ENCODE peak calls at places on chromosomes 6 and 20, in seven cellular contexts. One of them, this sample, is unnamed.

GRCh38 chr20:2364014-2364413 is 16.7 kb upstream of the TGM6 start:
- DNase-seq in neural progenitor cell: no peak
- DNase-seq in GM23338: no peak
- DNase-seq in hepatocyte: no peak
- DNase-seq in tibial artery: no peak
- DNase-seq in CD4-positive, alpha-beta T cell: no peak
- DNase-seq in heart right ventricle: no peak
- DNase-seq in this sample: no peak

GRCh38 chr6:107728564-107728897 is 95.6 kb downstream of the SCML4 start:
- DNase-seq in neural progenitor cell: no peak
- DNase-seq in tibial artery: no peak
- DNase-seq in hepatocyte: no peak
- DNase-seq in heart right ventricle: no peak
- DNase-seq in CD4-positive, alpha-beta T cell: no peak
- DNase-seq in GM23338: no peak
- DNase-seq in this sample: no peak

GRCh38 chr6:36724514-36725385 is 27.1 kb downstream of the RAB44 start:
- DNase-seq in CD4-positive, alpha-beta T cell: peak
- DNase-seq in GM23338: peak
- DNase-seq in tibial artery: peak
- DNase-seq in neural progenitor cell: peak
- DNase-seq in heart right ventricle: peak
- DNase-seq in hepatocyte: peak
- DNase-seq in this sample: peak

GRCh38 chr6:33123732-33124524 is 48.1 kb downstream of the HLA-DPB1 start:
- DNase-seq in tibial artery: no peak
- DNase-seq in hepatocyte: peak
- DNase-seq in heart right ventricle: no peak
- DNase-seq in CD4-positive, alpha-beta T cell: no peak
- DNase-seq in neural progenitor cell: peak
- DNase-seq in GM23338: peak
- DNase-seq in this sample: no peak

GRCh38 chr20:17614176-17614811 is 44.4 kb downstream of the DSTN start:
- DNase-seq in neural progenitor cell: no peak
- DNase-seq in heart right ventricle: peak
- DNase-seq in tibial artery: peak
- DNase-seq in hepatocyte: peak
- DNase-seq in CD4-positive, alpha-beta T cell: no peak
- DNase-seq in GM23338: peak
- DNase-seq in this sample: no peak

GRCh38 chr6:45047573-45047972 is 280.6 kb upstream of the RUNX2 start:
- DNase-seq in heart right ventricle: no peak
- DNase-seq in hepatocyte: no peak
- DNase-seq in CD4-positive, alpha-beta T cell: no peak
- DNase-seq in GM23338: no peak
- DNase-seq in tibial artery: no peak
- DNase-seq in neural progenitor cell: no peak
- DNase-seq in this sample: no peak

GRCh38 chr20:53194891-53195290 is 222.7 kb downstream of the TSHZ2 start:
- DNase-seq in heart right ventricle: no peak
- DNase-seq in tibial artery: no peak
- DNase-seq in CD4-positive, alpha-beta T cell: no peak
- DNase-seq in GM23338: no peak
- DNase-seq in hepatocyte: no peak
- DNase-seq in neural progenitor cell: no peak
- DNase-seq in this sample: no peak

GRCh38 chr20:52971498-52972189 is 514 bp upstream of the TSHZ2 start:
- DNase-seq in hepatocyte: no peak
- DNase-seq in neural progenitor cell: no peak
- DNase-seq in tibial artery: no peak
- DNase-seq in GM23338: peak
- DNase-seq in CD4-positive, alpha-beta T cell: no peak
- DNase-seq in heart right ventricle: no peak
- DNase-seq in this sample: no peak

GRCh38 chr6:21257125-21257524 is 336.4 kb upstream of the SOX4 start:
- DNase-seq in neural progenitor cell: no peak
- DNase-seq in hepatocyte: no peak
- DNase-seq in GM23338: no peak
- DNase-seq in tibial artery: no peak
- DNase-seq in heart right ventricle: no peak
- DNase-seq in CD4-positive, alpha-beta T cell: no peak
- DNase-seq in this sample: no peak

GRCh38 chr6:146913842-146914562 is 290.2 kb upstream of the STXBP5 start:
- DNase-seq in neural progenitor cell: peak
- DNase-seq in tibial artery: peak
- DNase-seq in CD4-positive, alpha-beta T cell: no peak
- DNase-seq in hepatocyte: peak
- DNase-seq in heart right ventricle: peak
- DNase-seq in GM23338: peak
- DNase-seq in this sample: peak

GRCh38 chr6:67411036-67411435 is 1224.0 kb upstream of the ADGRB3 start:
- DNase-seq in neural progenitor cell: no peak
- DNase-seq in CD4-positive, alpha-beta T cell: no peak
- DNase-seq in GM23338: no peak
- DNase-seq in hepatocyte: peak
- DNase-seq in heart right ventricle: no peak
- DNase-seq in tibial artery: no peak
- DNase-seq in this sample: no peak

GRCh38 chr6:105509506-105510331 is 106.8 kb upstream of the PREP start:
- DNase-seq in hepatocyte: peak
- DNase-seq in tibial artery: no peak
- DNase-seq in GM23338: peak
- DNase-seq in heart right ventricle: peak
- DNase-seq in neural progenitor cell: peak
- DNase-seq in CD4-positive, alpha-beta T cell: no peak
- DNase-seq in this sample: no peak

GRCh38 chr20:34083137-34083536 is 28.9 kb downstream of the EIF2S2 start:
- DNase-seq in CD4-positive, alpha-beta T cell: no peak
- DNase-seq in GM23338: peak
- DNase-seq in hepatocyte: peak
- DNase-seq in tibial artery: peak
- DNase-seq in neural progenitor cell: no peak
- DNase-seq in heart right ventricle: peak
- DNase-seq in this sample: no peak

GRCh38 chr6:53347250-53347920 is 1.4 kb downstream of the ELOVL5 start:
- DNase-seq in CD4-positive, alpha-beta T cell: no peak
- DNase-seq in tibial artery: no peak
- DNase-seq in heart right ventricle: no peak
- DNase-seq in hepatocyte: peak
- DNase-seq in GM23338: peak
- DNase-seq in neural progenitor cell: no peak
- DNase-seq in this sample: peak

GRCh38 chr6:150600302-150601017 is 775 bp downstream of the PLEKHG1 start:
- DNase-seq in GM23338: peak
- DNase-seq in neural progenitor cell: peak
- DNase-seq in tibial artery: peak
- DNase-seq in hepatocyte: peak
- DNase-seq in heart right ventricle: peak
- DNase-seq in CD4-positive, alpha-beta T cell: peak
- DNase-seq in this sample: peak

GRCh38 chr20:45550765-45551164 is 3.6 kb upstream of the EPPIN start:
- DNase-seq in heart right ventricle: no peak
- DNase-seq in CD4-positive, alpha-beta T cell: no peak
- DNase-seq in GM23338: no peak
- DNase-seq in neural progenitor cell: no peak
- DNase-seq in tibial artery: no peak
- DNase-seq in hepatocyte: no peak
- DNase-seq in this sample: no peak

GRCh38 chr6:92989656-92990055 is 429.7 kb downstream of the EPHA7 start:
- DNase-seq in CD4-positive, alpha-beta T cell: no peak
- DNase-seq in hepatocyte: no peak
- DNase-seq in tibial artery: no peak
- DNase-seq in GM23338: no peak
- DNase-seq in heart right ventricle: no peak
- DNase-seq in neural progenitor cell: no peak
- DNase-seq in this sample: no peak

GRCh38 chr20:10711903-10712373 is 38.1 kb upstream of the JAG1 start:
- DNase-seq in neural progenitor cell: no peak
- DNase-seq in GM23338: no peak
- DNase-seq in tibial artery: no peak
- DNase-seq in CD4-positive, alpha-beta T cell: no peak
- DNase-seq in heart right ventricle: no peak
- DNase-seq in hepatocyte: no peak
- DNase-seq in this sample: no peak

GRCh38 chr20:33859157-33859695 is 48.1 kb downstream of the CHMP4B start:
- DNase-seq in heart right ventricle: no peak
- DNase-seq in tibial artery: no peak
- DNase-seq in CD4-positive, alpha-beta T cell: peak
- DNase-seq in GM23338: no peak
- DNase-seq in neural progenitor cell: no peak
- DNase-seq in hepatocyte: no peak
- DNase-seq in this sample: no peak

GRCh38 chr20:32975698-32976674 is 28.2 kb downstream of the SUN5 start:
- DNase-seq in hepatocyte: no peak
- DNase-seq in tibial artery: peak
- DNase-seq in neural progenitor cell: no peak
- DNase-seq in heart right ventricle: peak
- DNase-seq in GM23338: no peak
- DNase-seq in CD4-positive, alpha-beta T cell: no peak
- DNase-seq in this sample: peak

GRCh38 chr20:51043811-51044210 is 20.9 kb upstream of the KCNG1 start:
- DNase-seq in neural progenitor cell: no peak
- DNase-seq in tibial artery: no peak
- DNase-seq in CD4-positive, alpha-beta T cell: no peak
- DNase-seq in GM23338: no peak
- DNase-seq in hepatocyte: no peak
- DNase-seq in heart right ventricle: no peak
- DNase-seq in this sample: no peak

GRCh38 chr6:154197176-154197850 is 158.3 kb downstream of the OPRM1 start:
- DNase-seq in tibial artery: no peak
- DNase-seq in neural progenitor cell: no peak
- DNase-seq in heart right ventricle: no peak
- DNase-seq in GM23338: no peak
- DNase-seq in CD4-positive, alpha-beta T cell: no peak
- DNase-seq in hepatocyte: no peak
- DNase-seq in this sample: no peak

GRCh38 chr20:52985687-52986086 is 13.5 kb downstream of the TSHZ2 start:
- DNase-seq in GM23338: no peak
- DNase-seq in neural progenitor cell: no peak
- DNase-seq in heart right ventricle: no peak
- DNase-seq in tibial artery: no peak
- DNase-seq in CD4-positive, alpha-beta T cell: no peak
- DNase-seq in hepatocyte: no peak
- DNase-seq in this sample: no peak

GRCh38 chr20:6466065-6466810 is 301.2 kb upstream of the BMP2 start:
- DNase-seq in GM23338: no peak
- DNase-seq in tibial artery: no peak
- DNase-seq in CD4-positive, alpha-beta T cell: no peak
- DNase-seq in hepatocyte: no peak
- DNase-seq in neural progenitor cell: no peak
- DNase-seq in heart right ventricle: no peak
- DNase-seq in this sample: no peak

DNA sequence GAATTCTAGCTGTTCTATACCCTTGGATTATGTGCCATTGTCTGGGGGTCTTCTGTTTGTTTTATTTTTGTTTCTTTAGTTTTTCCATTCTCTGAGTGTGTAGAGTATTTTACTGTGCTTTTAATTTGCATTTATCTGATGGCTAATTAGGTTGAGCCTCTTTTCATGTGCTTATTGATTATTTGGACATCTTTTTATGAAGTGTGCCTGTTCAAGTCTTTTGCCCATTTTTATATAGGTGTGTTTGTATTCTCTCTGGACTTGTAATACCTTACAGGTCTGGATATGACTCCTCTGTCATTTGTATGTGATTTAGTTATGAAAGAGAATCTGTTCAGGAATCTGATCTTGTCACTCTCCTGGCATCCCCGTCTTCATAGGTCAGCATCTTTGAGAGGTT is 22.6 kb upstream of the APCDD1L start:
- DNase-seq in heart right ventricle: no peak
- DNase-seq in GM23338: no peak
- DNase-seq in hepatocyte: no peak
- DNase-seq in CD4-positive, alpha-beta T cell: no peak
- DNase-seq in neural progenitor cell: no peak
- DNase-seq in tibial artery: no peak
- DNase-seq in this sample: no peak
- H3K27ac ChIP-seq in heart right ventricle: no peak
- H3K27ac ChIP-seq in GM23338: no peak
- H3K27ac ChIP-seq in hepatocyte: no peak
- H3K27ac ChIP-seq in CD4-positive, alpha-beta T cell: no peak
- H3K27ac ChIP-seq in neural progenitor cell: no peak
- H3K27ac ChIP-seq in tibial artery: no peak
- H3K27ac ChIP-seq in this sample: no peak

GRCh38 chr6:39301606-39302005 is 12.6 kb downstream of the KCNK17 start:
- DNase-seq in hepatocyte: no peak
- DNase-seq in GM23338: peak
- DNase-seq in CD4-positive, alpha-beta T cell: no peak
- DNase-seq in heart right ventricle: no peak
- DNase-seq in neural progenitor cell: peak
- DNase-seq in tibial artery: no peak
- DNase-seq in this sample: no peak
- TF ChIP-seq CTCF in hepatocyte: peak
- TF ChIP-seq CTCF in GM23338: peak
- TF ChIP-seq CTCF in CD4-positive, alpha-beta T cell: no peak
- TF ChIP-seq CTCF in heart right ventricle: no peak
- TF ChIP-seq CTCF in neural progenitor cell: peak
- TF ChIP-seq CTCF in tibial artery: no peak
- TF ChIP-seq CTCF in this sample: no peak

DNA sequence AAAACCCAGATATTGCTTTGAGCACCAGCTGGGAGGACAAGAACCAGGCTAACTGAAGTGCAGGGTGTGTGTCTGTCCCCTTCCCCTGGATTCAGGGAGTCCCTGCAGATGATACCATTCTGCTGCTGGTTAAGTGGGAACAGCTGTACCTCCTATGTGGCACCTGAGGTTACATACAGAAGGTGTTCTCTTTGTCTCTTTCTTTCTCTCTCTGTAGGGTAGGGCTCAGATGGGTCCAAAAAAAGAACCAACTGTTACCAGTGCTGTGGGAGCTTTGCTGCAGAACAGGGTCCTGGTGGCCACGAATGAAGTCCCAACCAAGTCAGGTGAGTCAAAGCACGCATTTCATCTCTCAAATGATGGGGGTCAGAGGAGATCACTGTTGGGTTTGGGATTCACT is 38.6 kb downstream of the ZC2HC1B start:
- DNase-seq in CD4-positive, alpha-beta T cell: no peak
- DNase-seq in hepatocyte: no peak
- DNase-seq in neural progenitor cell: no peak
- DNase-seq in GM23338: no peak
- DNase-seq in tibial artery: no peak
- DNase-seq in heart right ventricle: no peak
- DNase-seq in this sample: no peak
- H3K27ac ChIP-seq in CD4-positive, alpha-beta T cell: no peak
- H3K27ac ChIP-seq in hepatocyte: peak
- H3K27ac ChIP-seq in neural progenitor cell: no peak
- H3K27ac ChIP-seq in GM23338: no peak
- H3K27ac ChIP-seq in tibial artery: no peak
- H3K27ac ChIP-seq in heart right ventricle: no peak
- H3K27ac ChIP-seq in this sample: no peak

DNA sequence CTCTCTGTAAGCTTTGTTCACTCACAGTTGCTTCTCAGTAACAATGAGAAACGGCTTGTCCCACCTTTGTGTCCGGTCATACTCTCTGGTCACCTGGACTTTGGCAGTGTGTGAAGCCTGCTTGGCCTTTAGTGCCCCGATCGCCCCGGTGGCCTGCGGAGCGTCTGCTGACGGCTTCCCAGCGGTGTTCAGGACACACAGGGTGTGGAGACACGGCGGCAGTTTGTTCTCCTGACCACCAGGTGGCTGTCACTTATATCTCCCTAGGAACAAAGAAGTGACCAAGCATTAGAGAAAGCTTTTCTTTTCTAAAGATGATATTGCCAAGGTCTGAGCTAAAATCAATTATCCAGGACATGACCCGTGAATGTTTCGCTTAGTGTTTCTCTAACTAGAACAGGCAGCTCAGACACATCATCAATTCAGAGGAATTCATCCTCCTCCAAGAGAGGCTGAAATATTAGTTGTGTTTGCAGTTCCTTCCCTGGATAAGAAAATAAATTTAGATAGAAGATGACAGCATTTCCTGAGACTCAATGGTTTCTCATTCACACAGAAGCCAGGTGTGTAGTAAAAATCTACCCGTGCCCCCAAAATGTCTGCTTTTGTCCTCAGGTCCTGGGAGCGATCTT is 167.4 kb upstream of the THBS2 start:
- DNase-seq in neural progenitor cell: peak
- DNase-seq in tibial artery: no peak
- DNase-seq in CD4-positive, alpha-beta T cell: no peak
- DNase-seq in heart right ventricle: no peak
- DNase-seq in hepatocyte: peak
- DNase-seq in GM23338: peak
- DNase-seq in this sample: no peak
- TF ChIP-seq CTCF in neural progenitor cell: peak
- TF ChIP-seq CTCF in tibial artery: no peak
- TF ChIP-seq CTCF in CD4-positive, alpha-beta T cell: no peak
- TF ChIP-seq CTCF in heart right ventricle: no peak
- TF ChIP-seq CTCF in hepatocyte: peak
- TF ChIP-seq CTCF in GM23338: peak
- TF ChIP-seq CTCF in this sample: no peak